ENCODE peak calls at places on chromosomes 4 and X, in five cellular contexts. F, Z, G, H and S are unnamed samples.

GRCh38 chr4:101411926-101412325 is 64.6 kb upstream of the PPP3CA start:
- DNase-seq in G (no peak), F (no peak), H (no peak), Z (no peak), S (no peak)

GRCh38 chr4:113049421-113050355 is at the start of gene ANK2:
- DNase-seq in H (no peak), Z (no peak), F (no peak), G (no peak), S (no peak)

GRCh38 chr4:1663549-1663948 is 20.6 kb downstream of the FAM53A start:
- DNase-seq in H (no peak), F (no peak), Z (no peak), G (no peak), S (no peak)

GRCh38 chrX:137051978-137052640 is 18.3 kb upstream of the GPR101 start:
- DNase-seq in G (peak), F (no peak), Z (peak), H (peak), S (peak)

GRCh38 chr4:7358100-7358735 is 76.5 kb downstream of the PSAPL1 start:
- DNase-seq in H (peak), Z (peak), F (peak), G (no peak), S (no peak)

GRCh38 chr4:168787801-168788200 is 222.3 kb downstream of the CBR4 start:
- DNase-seq in H (no peak), G (no peak), F (no peak), Z (no peak), S (no peak)

GRCh38 chrX:110070970-110071369 is 68.1 kb downstream of the TMEM164 start:
- DNase-seq in G (no peak), H (no peak), Z (no peak), F (no peak), S (no peak)

GRCh38 chrX:86805241-86805640 is 657.0 kb downstream of the DACH2 start:
- DNase-seq in F (no peak), Z (no peak), G (no peak), H (no peak), S (no peak)

GRCh38 chr4:173371292-173372192 is 788 bp downstream of the SAP30 start:
- DNase-seq in H (peak), Z (peak), F (peak), G (peak), S (peak)

GRCh38 chr4:116632269-116632668 is 453.1 kb downstream of the TRAM1L1 start:
- DNase-seq in Z (no peak), F (no peak), H (no peak), G (no peak), S (no peak)

GRCh38 chr4:7156273-7157139 is 35.8 kb upstream of the SORCS2 start:
- DNase-seq in H (peak), F (no peak), G (no peak), Z (no peak), S (no peak)

GRCh38 chr4:169957785-169958184 is 68.4 kb downstream of the MFAP3L start:
- DNase-seq in H (no peak), G (no peak), Z (no peak), F (no peak), S (no peak)

GRCh38 chrX:48600226-48600625 is 2.9 kb downstream of the WDR13 start:
- DNase-seq in G (no peak), H (no peak), Z (no peak), F (no peak), S (no peak)

GRCh38 chr4:16439003-16439402 is 212.7 kb upstream of the TAPT1 start:
- DNase-seq in F (no peak), H (no peak), Z (no peak), G (no peak), S (no peak)

GRCh38 chrX:40109288-40110008 is 11.7 kb upstream of the BCOR start:
- DNase-seq in H (peak), F (no peak), Z (peak), G (no peak), S (peak)

GRCh38 chrX:37746268-37746931 is 33.5 kb upstream of the CYBB start:
- DNase-seq in G (peak), F (no peak), Z (no peak), H (no peak), S (no peak)

GRCh38 chr4:121252224-121252806 is 88.2 kb upstream of the TNIP3 start:
- DNase-seq in F (peak), G (peak), H (peak), Z (peak), S (peak)

GRCh38 chrX:39828971-39829370 is 268.8 kb downstream of the BCOR start:
- DNase-seq in F (no peak), H (no peak), Z (no peak), G (no peak), S (no peak)

GRCh38 chrX:97876697-97877407 is 993.1 kb downstream of the RPA4 start:
- DNase-seq in G (no peak), Z (no peak), H (no peak), F (no peak), S (no peak)

GRCh38 chrX:10611441-10612090 is 8.8 kb downstream of the MID1 start:
- DNase-seq in F (no peak), G (no peak), Z (no peak), H (no peak), S (no peak)

GRCh38 chr4:177448850-177449249 is 6.6 kb upstream of the AGA start:
- DNase-seq in F (peak), H (peak), Z (no peak), G (no peak), S (no peak)

GRCh38 chr4:54004463-54004862 is 59.9 kb downstream of the CHIC2 start:
- DNase-seq in G (no peak), Z (no peak), F (no peak), H (no peak), S (no peak)

GRCh38 chr4:3829211-3829953 is 63.2 kb downstream of the ADRA2C start:
- DNase-seq in G (no peak), Z (no peak), F (no peak), H (no peak), S (no peak)

GRCh38 chr4:139419388-139419914 is 34.5 kb upstream of the RAB33B start:
- DNase-seq in F (peak), H (peak), Z (no peak), G (peak), S (peak)

GRCh38 chr4:38625508-38625907 is 38.5 kb upstream of the KLF3 start:
- DNase-seq in F (no peak), G (no peak), H (no peak), Z (no peak), S (no peak)

GRCh38 chr4:104942990-104943758 is 203.5 kb upstream of the TET2 start:
- DNase-seq in G (no peak), F (no peak), H (no peak), Z (no peak), S (no peak)

GRCh38 chr4:101191302-101192098 is 155.8 kb downstream of the PPP3CA start:
- DNase-seq in G (no peak), F (peak), H (peak), Z (peak), S (no peak)

GRCh38 chr4:30262379-30262778 is 457.8 kb upstream of the PCDH7 start:
- DNase-seq in G (no peak), Z (no peak), H (no peak), F (no peak), S (no peak)

GRCh38 chrX:152139589-152139988 is 1.2 kb upstream of the MAGEA10 start:
- DNase-seq in F (no peak), Z (no peak), H (no peak), G (no peak), S (no peak)

GRCh38 chr4:101667348-101667747 is 123.2 kb upstream of the BANK1 start:
- DNase-seq in H (no peak), G (no peak), Z (no peak), F (no peak), S (no peak)

GRCh38 chrX:1475881-1476280 is 23.2 kb upstream of the ASMTL start:
- DNase-seq in H (no peak), F (no peak), G (no peak), Z (no peak), S (no peak)

GRCh38 chr4:23877758-23878229 is 12.1 kb downstream of the PPARGC1A start:
- DNase-seq in G (no peak), F (no peak), Z (no peak), H (peak), S (no peak)